ENCODE peak calls at places on chromosomes 6 and 20, in five cellular contexts. One of them, this sample, is unnamed.

GRCh38 chr20:62578294-62578897 is 63.9 kb upstream of the SLCO4A1 start:
- DNase-seq in GM10248: no peak
- DNase-seq in nephron progenitor cell: no peak
- DNase-seq in NB4: peak; percentile 65
- DNase-seq in skeletal muscle cell: no peak
- DNase-seq in this sample: no peak

GRCh38 chr6:93087606-93088005 is 331.8 kb downstream of the EPHA7 start:
- DNase-seq in GM10248: no peak
- DNase-seq in nephron progenitor cell: no peak
- DNase-seq in NB4: no peak
- DNase-seq in skeletal muscle cell: no peak
- DNase-seq in this sample: no peak

GRCh38 chr6:52994789-52995078 is 350 bp downstream of the GSTA4 start:
- DNase-seq in GM10248: peak; percentile 36
- DNase-seq in nephron progenitor cell: peak; percentile 61
- DNase-seq in NB4: no peak
- DNase-seq in skeletal muscle cell: no peak
- DNase-seq in this sample: no peak

GRCh38 chr6:149190228-149190831 is 127.2 kb upstream of the TAB2 start:
- DNase-seq in GM10248: no peak
- DNase-seq in nephron progenitor cell: no peak
- DNase-seq in NB4: peak; percentile 38
- DNase-seq in skeletal muscle cell: no peak
- DNase-seq in this sample: no peak

GRCh38 chr20:343107-343506 is 3.8 kb upstream of the NRSN2 start:
- DNase-seq in GM10248: no peak
- DNase-seq in nephron progenitor cell: no peak
- DNase-seq in NB4: no peak
- DNase-seq in skeletal muscle cell: no peak
- DNase-seq in this sample: no peak

GRCh38 chr6:157746897-157747296 is 76.1 kb upstream of the SNX9 start:
- DNase-seq in GM10248: no peak
- DNase-seq in nephron progenitor cell: no peak
- DNase-seq in NB4: no peak
- DNase-seq in skeletal muscle cell: no peak
- DNase-seq in this sample: no peak

GRCh38 chr20:14860410-14860814 is 523.0 kb upstream of the FLRT3 start:
- DNase-seq in GM10248: no peak
- DNase-seq in nephron progenitor cell: peak; percentile 33
- DNase-seq in NB4: no peak
- DNase-seq in skeletal muscle cell: no peak
- DNase-seq in this sample: no peak

GRCh38 chr20:24747015-24747712 is 201.9 kb upstream of the CST7 start:
- DNase-seq in GM10248: no peak
- DNase-seq in nephron progenitor cell: peak; percentile 20
- DNase-seq in NB4: no peak
- DNase-seq in skeletal muscle cell: no peak
- DNase-seq in this sample: no peak

GRCh38 chr6:157550114-157550989 is 169.4 kb downstream of the ZDHHC14 start:
- DNase-seq in GM10248: no peak
- DNase-seq in nephron progenitor cell: no peak
- DNase-seq in NB4: no peak
- DNase-seq in skeletal muscle cell: no peak
- DNase-seq in this sample: no peak

GRCh38 chr6:49912193-49912592 is 45.9 kb upstream of the CRISP1 start:
- DNase-seq in GM10248: no peak
- DNase-seq in nephron progenitor cell: no peak
- DNase-seq in NB4: no peak
- DNase-seq in skeletal muscle cell: no peak
- DNase-seq in this sample: no peak

This sample was measured in NCI-H2107.